ENCODE peak calls at places on chromosomes 5 and 9, in eight cellular contexts. K is NCI-H1694; Y is naive thymus-derived CD4-positive, alpha-beta T cell; X is NCI-H2081; B is GM23248; E is non-pigmented ciliary epithelial cell; U is GM12891; J is left ventricle myocardium inferior. F is an unnamed sample.

GRCh38 chr5:109691248-109691574 is 1.5 kb downstream of the MAN2A1 start:
- DNase-seq in K (no peak), U (no peak), J (no peak), B (no peak), Y (no peak), X (peak), E (no peak), F (no peak)

GRCh38 chr9:27632254-27632653 is 59.0 kb upstream of the C9orf72 start:
- DNase-seq in E (no peak), Y (no peak), J (no peak), X (no peak), B (no peak), U (no peak), K (no peak), F (no peak)

GRCh38 chr9:137458194-137459146 is 664 bp downstream of the NSMF start:
- DNase-seq in J (no peak), X (peak), B (peak), U (no peak), Y (no peak), K (peak), E (no peak), F (peak)

GRCh38 chr5:112534067-112534466 is 115.0 kb upstream of the EPB41L4A start:
- DNase-seq in U (no peak), J (no peak), K (no peak), E (no peak), B (no peak), X (no peak), Y (no peak), F (no peak)

GRCh38 chr9:107131108-107131799 is 151.8 kb upstream of the RAD23B start:
- DNase-seq in K (no peak), B (no peak), E (no peak), J (no peak), Y (no peak), U (no peak), X (no peak), F (no peak)

GRCh38 chr9:76654575-76654974 is 109.7 kb upstream of the PCA3 start:
- DNase-seq in U (no peak), K (no peak), X (no peak), Y (no peak), E (peak), J (no peak), B (peak), F (no peak)

GRCh38 chr5:32298056-32298420 is 14.7 kb downstream of the MTMR12 start:
- DNase-seq in B (no peak), X (no peak), K (no peak), J (no peak), Y (no peak), E (no peak), U (no peak), F (no peak)

GRCh38 chr5:124524552-124525232 is 221.7 kb downstream of the ZNF608 start:
- DNase-seq in Y (no peak), B (no peak), J (no peak), U (peak), K (no peak), X (no peak), E (no peak), F (no peak)

GRCh38 chr9:81112638-81113037 is 576.7 kb downstream of the TLE1 start:
- DNase-seq in X (peak), B (no peak), K (peak), U (no peak), J (no peak), Y (no peak), E (no peak), F (peak)

GRCh38 chr5:83654427-83654994 is 66.1 kb downstream of the HAPLN1 start:
- DNase-seq in E (peak), K (no peak), X (no peak), U (no peak), B (peak), J (no peak), Y (no peak), F (no peak)

GRCh38 chr5:108858959-108859358 is 111.3 kb downstream of the FER start:
- DNase-seq in J (no peak), K (no peak), Y (no peak), U (peak), E (no peak), B (peak), X (no peak), F (no peak)

GRCh38 chr9:110033869-110034268 is 174.1 kb downstream of the C9orf152 start:
- DNase-seq in X (no peak), Y (no peak), E (no peak), K (no peak), U (no peak), B (peak), J (no peak), F (no peak)

GRCh38 chr5:103690676-103691075 is 128.1 kb upstream of the NUDT12 start:
- DNase-seq in E (no peak), U (no peak), J (no peak), Y (no peak), K (no peak), B (no peak), X (peak), F (peak)

GRCh38 chr5:119179857-119180641 is 109.2 kb downstream of the DMXL1 start:
- DNase-seq in Y (no peak), E (no peak), U (no peak), K (no peak), B (peak), X (no peak), J (no peak), F (no peak)

F was measured in COR-L47.